ENCODE peak calls at places on chromosomes 3 and 15, in five cellular contexts. P is right lobe of liver, J is tibial nerve, Y is IMR-90, D is endothelial cell of umbilical vein. W is an unnamed sample. For H3K27me3, the result is how much of the 10 kb centered on the place peaks cover.

GRCh38 chr3:38471260-38471857 is 17.7 kb downstream of the ACVR2B start:
- DNase-seq in D (no peak), Y (no peak), J (no peak), P (no peak), W (no peak)

GRCh38 chr15:90552162-90552928 is 22.6 kb downstream of the CRTC3 start:
- DNase-seq in J (no peak), Y (peak), D (no peak), P (no peak), W (no peak)

GRCh38 chr3:162122405-162122804 is 625.8 kb downstream of the OTOL1 start:
- DNase-seq in J (no peak), D (no peak), Y (peak), P (no peak), W (no peak)

GRCh38 chr3:11059090-11059798 is 66.7 kb downstream of the SLC6A1 start:
- DNase-seq in Y (peak), D (peak), P (no peak), J (peak), W (peak)

GRCh38 chr3:15791525-15791924 is 6.3 kb downstream of the ANKRD28 start:
- DNase-seq in D (no peak), J (no peak), Y (no peak), P (no peak), W (no peak)

GRCh38 chr15:33067456-33067855 is 127.1 kb downstream of the FMN1 start:
- DNase-seq in Y (peak), P (no peak), D (no peak), J (no peak), W (no peak)

GRCh38 chr15:80424381-80424780 is 20.2 kb downstream of the ARNT2 start:
- DNase-seq in P (no peak), D (no peak), Y (no peak), J (no peak), W (no peak)

GRCh38 chr3:102483556-102483955 is 48.7 kb downstream of the ZPLD1 start:
- DNase-seq in P (no peak), D (no peak), J (no peak), Y (no peak), W (no peak)

GRCh38 chr15:65312400-65312916 is 8.0 kb downstream of the RNU5B-1 start:
- DNase-seq in P (peak), J (peak), Y (no peak), D (no peak), W (no peak)

GRCh38 chr3:108222813-108223307 is 636 bp upstream of the IFT57 start:
- DNase-seq in P (no peak), Y (peak), D (no peak), J (no peak), W (no peak)

GRCh38 chr3:100852882-100853281 is 140.3 kb downstream of the ABI3BP start:
- DNase-seq in D (peak), Y (no peak), P (no peak), J (no peak), W (no peak)

GRCh38 chr15:75943713-75944215 is 40.1 kb downstream of the FBXO22 start:
- DNase-seq in Y (peak), P (no peak), J (no peak), D (no peak), W (no peak)

GRCh38 chr3:187025254-187025655 is 94.9 kb downstream of the ST6GAL1 start:
- DNase-seq in J (no peak), Y (no peak), D (no peak), P (no peak), W (no peak)

GRCh38 chr3:67384790-67385397 is 269.5 kb downstream of the SUCLG2 start:
- DNase-seq in J (no peak), Y (peak), P (no peak), D (peak), W (peak)

GRCh38 chr15:42914728-42915497 is 5.7 kb downstream of the TTBK2 start:
- DNase-seq in Y (peak), J (no peak), P (no peak), D (no peak), W (no peak)

GRCh38 chr15:80876034-80876433 is 96.9 kb downstream of the CEMIP start:
- DNase-seq in Y (no peak), J (no peak), P (no peak), D (no peak), W (no peak)

GRCh38 chr3:106428565-106428994 is 559.8 kb upstream of the CBLB start:
- DNase-seq in P (no peak), D (peak), J (peak), Y (peak), W (no peak)

GRCh38 chr3:30505866-30506517 is 100.4 kb upstream of the TGFBR2 start:
- DNase-seq in P (no peak), J (no peak), D (no peak), Y (peak), W (no peak)

GRCh38 chr3:70824078-70824477 is 511.6 kb upstream of the MDFIC2 start:
- DNase-seq in J (no peak), Y (peak), P (no peak), D (peak), W (no peak)

GRCh38 chr3:35679409-35680080 is 40.2 kb downstream of the ARPP21 start:
- DNase-seq in P (no peak), J (no peak), D (no peak), Y (no peak), W (no peak)
- TF ChIP-seq POLR2A in P (no peak), J (no peak), D (no peak), Y (no peak), W (no peak)

GRCh38 chr3:156373654-156374053 is 181.3 kb downstream of the SSR3 start:
- DNase-seq in J (no peak), P (no peak), D (no peak), Y (no peak), W (no peak)

GRCh38 chr3:156373095-156373494 is 181.8 kb downstream of the SSR3 start:
- DNase-seq in Y (no peak), P (no peak), D (no peak), J (no peak), W (no peak)

GRCh38 chr3:156368189-156368588 is 186.7 kb downstream of the SSR3 start:
- DNase-seq in J (no peak), P (no peak), Y (no peak), D (no peak), W (no peak)

GRCh38 chr3:156376199-156376598 is 178.7 kb downstream of the SSR3 start:
- DNase-seq in P (no peak), J (no peak), Y (no peak), D (no peak), W (no peak)

DNA sequence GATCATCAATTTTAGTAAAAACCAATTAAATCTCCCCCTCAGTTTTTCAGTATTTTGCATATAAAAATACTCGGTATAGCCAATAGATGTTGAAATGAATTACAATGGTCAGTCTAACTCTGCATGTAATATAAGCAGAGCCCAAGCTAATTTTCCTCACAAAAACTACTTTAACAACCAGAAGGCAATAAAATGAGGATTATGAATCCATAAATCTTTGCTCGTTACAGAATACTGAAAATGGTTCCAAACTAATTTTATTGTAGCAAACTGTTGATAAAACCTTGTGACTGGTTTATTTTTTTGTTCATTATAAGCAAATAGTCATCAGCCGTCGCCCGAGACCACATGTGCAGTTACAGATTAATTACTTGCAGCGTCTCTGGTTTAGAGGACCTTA is 183.2 kb downstream of the SSR3 start:
- DNase-seq in P (no peak), Y (no peak), D (no peak), J (no peak), W (no peak)
- H3K27me3 ChIP-seq in P (under half), Y (under half), D (under half), J (under half), W (under half)

DNA sequence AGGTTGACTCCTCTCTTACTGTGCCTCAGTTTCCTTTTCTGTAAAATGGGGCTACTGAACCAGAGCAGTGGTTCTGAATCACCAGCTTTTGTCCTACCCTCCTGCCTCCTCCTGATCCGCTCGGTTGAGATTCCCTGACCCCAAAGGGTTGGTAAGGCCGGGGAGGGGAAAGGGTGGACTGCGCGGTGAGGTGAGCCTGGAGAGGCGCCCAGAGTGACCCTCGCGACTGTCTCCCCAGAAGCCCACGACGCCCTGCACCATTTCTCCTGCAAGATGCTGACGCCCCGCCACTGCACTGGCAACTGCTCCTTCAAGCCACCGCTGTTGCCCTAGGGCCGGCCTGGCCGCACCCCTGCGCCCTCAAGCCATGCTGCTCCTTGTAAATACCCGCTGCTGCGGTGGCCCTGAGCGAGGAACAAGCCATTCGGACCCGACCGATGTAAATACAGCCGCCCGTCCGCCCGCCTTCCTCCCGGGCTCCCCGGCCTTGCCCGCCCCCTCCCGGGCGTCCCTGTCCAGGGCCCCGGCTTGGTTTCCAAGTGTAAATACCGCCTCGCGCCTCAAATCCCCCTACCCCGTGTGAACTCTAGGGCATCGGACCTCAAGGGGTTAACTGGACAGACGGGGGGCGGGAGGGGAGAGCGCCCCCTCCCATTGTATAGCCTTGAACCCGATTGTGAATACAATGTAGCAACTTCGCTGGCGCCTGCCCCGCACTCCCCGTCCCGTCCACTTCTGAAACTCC is 6.2 kb downstream of the RNU6-1 start:
- DNase-seq in P (no peak), J (no peak), D (peak), Y (no peak), W (peak)
- H3K4me3 ChIP-seq in P (no peak), J (no peak), D (no peak), Y (peak), W (no peak)

DNA sequence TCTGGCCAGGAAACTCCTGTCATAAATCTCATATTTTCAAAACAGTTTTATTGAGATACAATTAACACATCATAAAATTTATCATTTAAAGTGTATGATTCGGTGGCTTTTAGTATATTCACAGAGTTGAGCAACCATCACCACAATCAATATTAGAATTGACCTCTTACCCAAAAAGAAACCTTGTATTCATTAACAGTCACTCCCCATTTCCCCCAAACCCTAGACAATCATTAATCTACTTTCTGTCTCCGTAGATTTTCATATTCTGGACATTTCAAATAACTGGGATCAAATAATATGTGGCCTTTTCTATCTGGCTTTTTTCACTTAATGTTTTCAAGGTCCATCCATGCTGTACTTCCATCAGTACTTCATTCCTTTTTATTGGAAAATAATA is 145.7 kb upstream of the RORA start:
- DNase-seq in P (no peak), D (no peak), Y (no peak), J (no peak), W (no peak)
- TF ChIP-seq POLR2A in P (no peak), D (no peak), Y (no peak), J (no peak), W (no peak)

GRCh38 chr15:70579766-70580165 is 183.6 kb downstream of the UACA start:
- DNase-seq in D (no peak), Y (no peak), P (no peak), J (no peak), W (no peak)

GRCh38 chr15:70580286-70580685 is 183.1 kb downstream of the UACA start:
- DNase-seq in J (no peak), D (no peak), Y (no peak), P (no peak), W (no peak)

GRCh38 chr15:70578196-70578595 is 185.2 kb downstream of the UACA start:
- DNase-seq in P (no peak), Y (no peak), D (no peak), J (no peak), W (no peak)

GRCh38 chr15:70582143-70582945 is 181.0 kb downstream of the UACA start:
- DNase-seq in D (no peak), J (no peak), Y (peak), P (no peak), W (no peak)

DNA sequence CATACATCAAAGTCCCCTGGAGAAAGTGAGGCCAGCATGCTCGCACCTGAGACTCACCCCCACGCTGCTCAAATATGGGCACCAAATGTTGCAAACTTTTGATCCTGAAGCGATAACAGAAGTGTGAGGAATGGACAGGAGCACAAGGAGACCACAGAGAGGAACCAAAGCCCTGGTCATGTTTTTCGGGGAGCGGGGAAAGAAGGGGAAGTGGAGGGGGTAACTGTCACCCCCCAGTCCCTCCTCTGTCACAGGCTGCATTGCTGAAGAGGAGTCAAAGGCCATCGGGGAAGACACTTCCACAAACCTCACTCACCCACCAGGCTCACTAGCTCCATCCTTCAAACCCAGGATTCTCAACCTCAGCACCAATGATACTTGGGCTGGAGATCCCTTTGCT is 182.4 kb downstream of the UACA start:
- DNase-seq in D (no peak), Y (no peak), P (no peak), J (no peak), W (no peak)
- H3K27me3 ChIP-seq in D (under half), Y (under half), P (under half), J (under half), W (under half)

DNA sequence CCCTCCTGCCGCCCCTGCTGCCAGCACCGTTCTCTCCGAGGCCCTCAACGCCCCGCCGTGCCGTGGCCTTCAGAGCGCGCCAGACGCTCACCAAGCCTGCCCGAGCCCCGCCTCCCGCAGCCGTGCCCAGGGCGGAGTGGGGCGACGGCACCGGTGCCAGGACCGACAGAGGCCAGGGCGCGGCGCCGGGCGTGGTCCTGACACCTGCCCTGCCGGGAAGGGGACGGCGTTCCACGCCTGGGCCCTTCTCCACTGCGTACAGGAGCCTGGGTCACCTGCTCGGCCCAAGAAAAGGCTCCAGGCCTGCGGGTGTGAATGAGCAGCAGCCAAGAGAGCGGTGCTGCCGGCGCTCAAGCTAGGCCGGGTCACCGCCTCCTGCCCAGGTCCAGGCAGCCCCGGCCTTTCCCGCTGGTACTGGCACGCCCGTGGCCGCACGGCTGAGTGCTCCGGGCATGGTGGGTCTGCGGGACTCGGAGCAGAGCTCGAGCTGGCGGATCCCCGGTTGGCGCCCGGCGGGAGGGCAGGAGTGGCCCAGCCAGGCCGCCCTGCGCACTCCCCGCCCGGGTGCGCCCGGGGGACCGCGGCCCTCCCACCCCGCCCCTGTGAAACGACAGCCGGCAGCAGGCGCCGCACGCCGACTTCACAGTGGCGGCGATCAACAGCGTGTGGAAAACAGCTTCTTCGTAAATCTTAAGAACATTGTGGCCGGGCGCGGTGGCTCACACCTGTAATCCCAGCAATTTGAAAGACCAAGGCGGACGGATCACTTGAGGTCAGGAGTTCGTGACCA is 4.2 kb downstream of the OCA2 start:
- DNase-seq in J (no peak), P (no peak), D (no peak), Y (no peak), W (peak)
- H3K4me3 ChIP-seq in J (peak), P (peak), D (no peak), Y (no peak), W (no peak)

GRCh38 chr15:40593588-40594428 is at the start of gene KNL1:
- DNase-seq in J (peak), Y (peak), D (peak), P (peak), W (peak)
- TF ChIP-seq POLR2A in J (no peak), Y (peak), D (peak), P (no peak), W (no peak)

DNA sequence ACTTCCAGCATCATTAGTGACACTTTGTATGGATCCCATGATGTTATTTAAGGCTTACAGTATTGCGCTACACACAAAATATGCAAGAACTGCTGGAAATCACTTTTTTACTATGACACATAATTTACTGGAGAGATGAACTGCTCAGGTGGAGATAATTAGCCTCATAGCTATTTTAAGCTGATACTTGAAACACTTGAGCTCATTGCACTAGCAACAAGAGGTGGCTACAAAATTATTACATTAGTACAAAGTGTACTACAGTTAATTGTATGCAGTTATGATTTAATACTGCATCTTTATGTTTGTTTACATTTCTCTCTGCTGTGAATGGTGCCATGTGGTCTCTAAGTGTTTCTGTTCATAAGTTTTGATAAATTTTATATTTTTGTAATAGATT is 6.5 kb upstream of the LZTFL1 start:
- DNase-seq in D (no peak), J (no peak), P (no peak), Y (no peak), W (no peak)
- H3K27me3 ChIP-seq in D (under half), J (under half), P (under half), Y (under half), W (under half)

GRCh38 chr3:12465826-12466225 is 18.5 kb upstream of the TSEN2 start:
- DNase-seq in J (no peak), D (no peak), P (no peak), Y (no peak), W (no peak)
- H3K4me3 ChIP-seq in J (no peak), D (no peak), P (no peak), Y (no peak), W (no peak)